ENCODE peak calls at places on chromosomes 2 and 18, in seven cellular contexts. O, R, W, K, C, V and J are unnamed samples.

GRCh38 chr2:130347220-130347925 is 4.7 kb downstream of the IMP4 start:
- DNase-seq in W (no peak), C (no peak), V (no peak), K (no peak), R (no peak), O (no peak), J (no peak)

GRCh38 chr2:1751768-1752725 is 7.7 kb upstream of the PXDN start:
- DNase-seq in O (no peak), R (no peak), K (no peak), C (no peak), V (no peak), W (no peak), J (no peak)

GRCh38 chr2:80102026-80102425 is 202.5 kb downstream of the LRRTM1 start:
- DNase-seq in R (no peak), O (no peak), C (no peak), V (no peak), W (no peak), K (no peak), J (no peak)

GRCh38 chr2:227906991-227907390 is 35.6 kb downstream of the DAW1 start:
- DNase-seq in V (no peak), R (no peak), O (no peak), C (no peak), W (no peak), K (no peak), J (no peak)

GRCh38 chr2:60976875-60977561 is 40.5 kb upstream of the PEX13 start:
- DNase-seq in O (no peak), W (no peak), R (no peak), V (no peak), K (no peak), C (no peak), J (peak)

GRCh38 chr2:217162533-217162932 is 302.7 kb upstream of the TNP1 start:
- DNase-seq in C (peak), R (peak), O (no peak), K (no peak), W (no peak), V (peak), J (peak)

GRCh38 chr18:21672868-21673267 is 31.7 kb downstream of the ABHD3 start:
- DNase-seq in W (no peak), O (no peak), R (peak), K (no peak), V (no peak), C (no peak), J (no peak)

GRCh38 chr18:34122724-34123334 is 101.9 kb downstream of the NOL4 start:
- DNase-seq in R (peak), K (peak), O (no peak), C (peak), V (no peak), W (peak), J (peak)

GRCh38 chr2:104332733-104333132 is 521.2 kb upstream of the POU3F3 start:
- DNase-seq in K (no peak), W (no peak), C (no peak), O (no peak), V (no peak), R (peak), J (peak)

GRCh38 chr2:121018136-121019057 is 266.6 kb downstream of the TFCP2L1 start:
- DNase-seq in R (no peak), K (no peak), C (peak), W (no peak), O (no peak), V (no peak), J (no peak)

GRCh38 chr18:8982416-8983183 is 119.9 kb upstream of the NDUFV2 start:
- DNase-seq in K (no peak), R (peak), O (no peak), V (peak), C (peak), W (peak), J (peak)